ENCODE peak calls at places on chromosome 2, in four cellular contexts. X is AG04450, F is stomach, K is astrocyte of the spinal cord. V is an unnamed sample.

GRCh38 chr2:241636182-241636982 is 576 bp downstream of the THAP4 start:
- DNase-seq in K (peak), F (peak), X (no peak), V (peak)

GRCh38 chr2:203934006-203934632 is 2.4 kb upstream of the ICOS start:
- DNase-seq in F (no peak), K (no peak), X (no peak), V (no peak)

GRCh38 chr2:217193431-217194075 is 333.7 kb upstream of the TNP1 start:
- DNase-seq in X (no peak), K (no peak), F (no peak), V (no peak)

GRCh38 chr2:207166349-207167128 is 791 bp upstream of the KLF7 start:
- DNase-seq in X (no peak), K (peak), F (peak), V (peak)

GRCh38 chr2:30707304-30707903 is 99.8 kb downstream of the CAPN13 start:
- DNase-seq in K (no peak), X (no peak), F (no peak), V (no peak)

GRCh38 chr2:196987654-196988364 is 61.3 kb upstream of the PGAP1 start:
- DNase-seq in X (peak), K (peak), F (no peak), V (no peak)

GRCh38 chr2:54723300-54724149 is at the start of gene EML6:
- DNase-seq in X (peak), K (peak), F (peak), V (peak)

GRCh38 chr2:9667826-9668225 is 37.0 kb upstream of the YWHAQ start:
- DNase-seq in X (no peak), F (no peak), K (no peak), V (no peak)

GRCh38 chr2:119371111-119371510 is 4.3 kb downstream of the DBI start:
- DNase-seq in X (no peak), F (no peak), K (no peak), V (no peak)

GRCh38 chr2:144890828-144891227 is 370.9 kb upstream of the ZEB2 start:
- DNase-seq in F (no peak), K (peak), X (no peak), V (no peak)

GRCh38 chr2:222423632-222424280 is 587 bp upstream of the SGPP2 start:
- DNase-seq in K (no peak), F (no peak), X (no peak), V (no peak)

GRCh38 chr2:40434638-40435296 is 17.1 kb downstream of the SLC8A1 start:
- DNase-seq in F (no peak), K (peak), X (peak), V (no peak)

GRCh38 chr2:30503007-30503691 is 56.1 kb downstream of the LCLAT1 start:
- DNase-seq in F (no peak), X (no peak), K (no peak), V (no peak)

GRCh38 chr2:242024751-242025355 is 155.3 kb downstream of the RTP5 start:
- DNase-seq in K (no peak), F (no peak), X (no peak), V (no peak)

GRCh38 chr2:120293991-120294329 is 41.3 kb downstream of the RALB start:
- DNase-seq in F (no peak), X (no peak), K (no peak), V (no peak)

GRCh38 chr2:29124504-29124903 is 9.3 kb downstream of the CLIP4 start:
- DNase-seq in X (no peak), F (no peak), K (no peak), V (no peak)

GRCh38 chr2:9102861-9103662 is 99.6 kb upstream of the MBOAT2 start:
- DNase-seq in X (no peak), K (no peak), F (peak), V (peak)

GRCh38 chr2:113128386-113128664 is 927 bp downstream of the IL1RN start:
- DNase-seq in K (no peak), F (no peak), X (no peak), V (no peak)

GRCh38 chr2:12083081-12083569 is 336.7 kb downstream of the LPIN1 start:
- DNase-seq in F (no peak), X (no peak), K (no peak), V (no peak)

GRCh38 chr2:166545473-166545872 is 51.4 kb upstream of the SCN7A start:
- DNase-seq in X (no peak), F (no peak), K (no peak), V (no peak)

GRCh38 chr2:222978850-222979249 is 73.1 kb upstream of the KCNE4 start:
- DNase-seq in X (no peak), F (no peak), K (no peak), V (no peak)

GRCh38 chr2:164314148-164314547 is 307.1 kb downstream of the GRB14 start:
- DNase-seq in F (no peak), K (peak), X (no peak), V (no peak)

GRCh38 chr2:190327995-190328394 is 8.4 kb upstream of the HIBCH start:
- DNase-seq in F (no peak), X (no peak), K (no peak), V (no peak)

GRCh38 chr2:190333928-190334327 is 9.5 kb upstream of the INPP1 start:
- DNase-seq in X (no peak), F (no peak), K (no peak), V (no peak)

GRCh38 chr2:190333395-190333794 is 10.0 kb upstream of the INPP1 start:
- DNase-seq in F (no peak), X (no peak), K (no peak), V (no peak)

GRCh38 chr2:190325588-190325987 is 6.0 kb upstream of the HIBCH start:
- DNase-seq in K (no peak), F (no peak), X (no peak), V (no peak)

DNA sequence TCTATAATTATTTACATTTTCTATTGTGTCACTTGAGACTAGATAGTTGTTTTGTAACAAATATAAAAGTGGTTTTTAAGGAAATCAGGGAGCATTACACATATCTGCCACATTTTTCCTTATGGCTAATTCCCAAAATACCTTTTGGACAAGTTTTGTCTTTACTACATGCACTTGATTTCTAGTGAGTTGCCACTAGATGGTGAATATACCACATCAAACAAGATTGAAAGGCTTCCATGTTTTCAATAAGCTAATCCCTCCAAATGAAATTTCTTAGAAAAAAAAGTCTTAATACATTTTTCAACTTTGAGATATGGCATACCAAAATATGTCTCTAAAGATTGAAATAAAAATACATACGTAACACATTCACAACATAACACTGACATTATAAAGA is 9.1 kb upstream of the HIBCH start:
- DNase-seq in F (no peak), X (no peak), K (peak), V (no peak)
- TF ChIP-seq CTCF in F (peak), X (peak), K (peak), V (no peak)

GRCh38 chr2:237291138-237291792 is 122.7 kb downstream of the COL6A3 start:
- DNase-seq in F (peak), K (peak), X (peak), V (peak)
- H3K4me3 ChIP-seq in F (no peak), K (no peak), X (peak), V (no peak)

DNA sequence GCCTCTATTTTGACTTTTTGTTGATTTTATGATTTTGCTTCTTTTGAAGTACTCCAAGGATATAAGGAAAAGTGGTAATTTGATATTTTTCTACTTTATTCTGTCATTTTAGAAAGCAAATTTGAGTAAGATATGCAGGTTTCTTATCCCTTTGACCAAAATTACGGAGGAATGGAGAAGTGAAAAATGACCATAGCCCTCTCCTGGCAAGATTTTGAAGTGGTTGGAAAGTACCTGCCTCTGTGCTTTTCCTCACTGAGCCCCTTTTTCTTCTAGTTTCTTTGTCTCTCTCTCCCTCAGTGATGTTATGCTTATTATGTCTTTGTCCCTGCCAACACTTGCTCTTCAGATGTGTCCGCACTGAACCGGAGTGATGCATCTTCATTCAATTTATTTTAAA is 898.1 kb downstream of the EPHA4 start:
- DNase-seq in F (no peak), K (no peak), X (no peak), V (no peak)
- TF ChIP-seq CTCF in F (no peak), K (no peak), X (no peak), V (no peak)

DNA sequence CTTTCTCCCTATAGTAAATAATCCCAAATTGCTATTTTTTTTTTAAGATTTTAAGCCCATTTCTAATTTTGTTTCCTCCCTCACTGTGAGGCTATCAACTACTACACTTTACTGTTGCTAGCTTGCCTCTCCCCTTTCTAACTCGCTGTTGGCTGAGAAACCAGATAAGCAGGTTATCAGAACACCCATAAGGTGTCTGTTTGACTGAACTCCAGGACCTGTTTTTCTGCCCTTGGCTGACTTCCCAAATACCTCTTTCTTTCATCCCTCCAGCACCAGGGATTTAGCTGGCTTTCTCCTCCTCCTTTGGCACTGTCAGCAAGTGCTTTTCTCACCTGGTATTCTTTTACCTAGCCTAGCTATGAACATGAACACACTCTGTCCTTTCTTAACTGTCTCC is 11.1 kb downstream of the TRAK2 start:
- DNase-seq in F (peak), K (no peak), X (no peak), V (peak)
- H3K4me3 ChIP-seq in F (no peak), K (no peak), X (no peak), V (no peak)

GRCh38 chr2:18703555-18703954 is 114.2 kb upstream of the NT5C1B start:
- DNase-seq in F (no peak), X (no peak), K (no peak), V (no peak)

GRCh38 chr2:18704224-18704623 is 114.9 kb upstream of the NT5C1B start:
- DNase-seq in F (no peak), X (no peak), K (no peak), V (no peak)

GRCh38 chr2:18701981-18702380 is 112.6 kb upstream of the NT5C1B start:
- DNase-seq in F (no peak), K (peak), X (peak), V (no peak)

GRCh38 chr2:18708203-18708602 is 118.8 kb upstream of the NT5C1B start:
- DNase-seq in K (no peak), X (no peak), F (no peak), V (no peak)

GRCh38 chr2:18706001-18706400 is 116.6 kb upstream of the NT5C1B start:
- DNase-seq in F (no peak), X (no peak), K (no peak), V (no peak)
- TF ChIP-seq CTCF in F (no peak), X (no peak), K (no peak), V (no peak)

DNA sequence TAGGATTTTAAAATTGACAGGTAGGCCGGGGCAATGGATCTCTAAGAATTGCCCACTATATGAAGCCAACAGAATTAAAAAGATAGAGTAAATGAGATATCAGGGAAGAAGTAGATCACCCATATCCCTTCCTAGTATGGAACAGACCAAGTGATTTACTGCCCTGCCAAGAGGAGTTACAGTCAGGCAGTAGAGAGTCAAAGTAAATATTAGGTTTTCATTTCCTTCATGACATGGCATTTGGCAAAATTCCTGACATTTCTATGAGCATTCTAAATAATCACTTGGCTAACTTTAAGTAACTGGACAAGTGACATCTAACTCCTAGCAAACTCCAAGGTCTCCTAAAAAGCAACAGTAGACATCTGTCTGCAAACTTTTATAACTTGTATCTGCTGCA is 33.5 kb downstream of the GALNT5 start:
- DNase-seq in X (no peak), F (no peak), K (no peak), V (no peak)
- H3K4me3 ChIP-seq in X (no peak), F (no peak), K (no peak), V (no peak)

DNA sequence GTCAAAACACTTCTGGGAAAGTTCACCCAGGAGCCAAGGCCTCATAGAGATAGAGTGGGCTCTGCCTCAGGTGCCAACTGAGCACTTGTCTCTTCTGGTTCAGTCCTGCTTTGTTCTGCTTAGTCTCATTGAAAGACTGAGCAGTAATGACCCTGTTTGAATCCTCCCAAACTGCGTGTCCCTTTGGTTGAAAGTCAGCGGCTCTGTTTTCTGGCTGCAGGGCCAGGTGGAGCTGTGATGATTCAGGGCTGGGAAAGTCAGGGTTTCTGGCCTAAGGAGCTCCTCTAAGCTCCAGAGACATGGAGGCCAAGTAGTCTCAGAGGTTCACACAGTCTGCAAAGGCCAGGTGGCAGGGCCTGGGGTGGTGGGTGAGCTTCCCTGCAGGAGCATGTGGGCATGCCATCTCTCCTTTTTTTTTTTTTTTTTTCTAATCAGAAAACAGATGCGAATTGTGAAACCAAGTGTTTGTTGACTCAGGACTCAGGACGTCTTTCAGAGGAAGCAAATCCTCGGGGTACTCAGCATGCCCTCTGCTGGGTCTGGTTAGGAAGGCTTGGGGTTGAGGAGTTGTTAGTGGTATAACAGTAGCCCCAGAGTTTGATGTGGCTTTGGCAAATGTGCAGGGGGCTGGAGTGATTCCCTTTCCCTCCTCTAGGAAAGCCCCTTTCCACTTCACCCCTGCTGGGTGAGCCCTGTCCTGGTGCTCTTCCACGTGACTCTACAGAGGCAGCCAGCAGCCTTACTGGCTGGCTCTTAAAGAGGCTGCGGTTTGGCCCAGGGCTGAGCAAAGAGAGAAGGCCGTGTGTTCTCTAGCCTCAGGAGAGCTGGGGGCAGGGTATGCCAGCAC is 38.3 kb downstream of the TMEM17 start:
- DNase-seq in X (no peak), F (no peak), K (peak), V (no peak)
- TF ChIP-seq CTCF in X (peak), F (no peak), K (no peak), V (no peak)

DNA sequence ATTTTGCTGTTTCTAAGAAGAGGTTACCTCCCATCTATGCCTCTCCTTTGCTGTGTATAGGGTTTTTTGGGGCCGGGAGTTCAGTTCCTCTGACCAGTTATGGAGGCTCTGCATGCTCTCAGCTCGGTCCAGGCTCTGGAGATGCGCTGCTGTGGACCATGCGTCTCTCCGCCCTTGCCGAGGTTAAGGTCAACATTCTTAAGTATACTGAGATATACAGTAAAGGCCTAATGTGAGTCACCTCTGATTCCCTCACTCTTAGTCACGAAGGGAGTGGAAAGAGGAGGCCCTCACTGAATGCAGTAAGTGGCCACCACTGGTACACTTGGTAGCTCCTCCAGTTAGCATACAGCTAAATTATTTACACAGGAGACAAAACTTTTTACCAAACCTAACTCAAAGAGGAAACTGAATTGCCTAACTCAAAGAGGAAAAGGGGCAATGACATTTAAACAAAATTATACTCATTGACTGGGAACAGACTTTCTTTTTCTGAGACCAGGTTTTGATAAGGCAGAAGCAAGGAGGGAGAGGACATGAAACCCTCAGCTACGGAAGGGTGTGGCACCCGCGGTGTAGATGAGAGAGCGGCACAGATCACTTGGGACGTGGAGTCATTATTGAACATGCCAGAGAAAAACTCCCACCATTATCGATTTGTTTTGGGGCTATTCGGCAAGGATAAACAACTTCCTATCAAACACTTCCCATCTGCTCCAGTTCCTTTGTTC is 98.7 kb downstream of the COPS8 start:
- DNase-seq in X (peak), F (no peak), K (peak), V (no peak)
- H3K4me3 ChIP-seq in X (no peak), F (no peak), K (no peak), V (no peak)

DNA sequence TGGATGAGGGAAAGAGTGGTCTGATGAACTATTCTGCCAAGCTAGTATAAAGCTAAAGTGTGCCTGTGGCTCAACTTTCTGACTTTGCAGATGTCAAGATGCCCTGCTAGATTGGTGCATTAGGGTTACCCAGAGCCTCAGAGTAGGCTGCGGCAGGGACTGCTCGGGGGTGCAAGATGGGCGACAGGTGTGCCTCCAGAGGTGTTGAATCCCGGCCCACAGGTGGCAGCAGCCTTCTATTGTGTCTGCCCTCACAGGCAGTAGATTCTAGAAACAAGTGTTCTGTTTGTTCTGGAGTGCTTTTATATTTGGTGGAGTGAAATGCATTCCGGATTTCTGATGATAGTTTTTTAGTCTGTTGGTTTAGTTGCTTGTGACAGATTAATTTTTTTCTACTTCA is 131.6 kb upstream of the IL1R2 start:
- DNase-seq in X (no peak), K (no peak), F (no peak), V (no peak)
- TF ChIP-seq CTCF in X (no peak), K (no peak), F (no peak), V (no peak)

V was measured in colonic mucosa.